ENCODE peak calls at places on chromosomes 16 and 17, in seven cellular contexts. P, I, O, V, H, E and C are unnamed samples.

GRCh38 chr16:22734313-22734869 is 79.6 kb upstream of the HS3ST2 start:
- DNase-seq in V (no peak), H (no peak), P (no peak), E (no peak), O (no peak), I (no peak), C (no peak)

GRCh38 chr17:5694507-5694906 is 110.2 kb upstream of the NLRP1 start:
- DNase-seq in E (no peak), H (no peak), V (no peak), P (peak; percentile 72), O (no peak), I (peak; percentile 66), C (no peak)

GRCh38 chr16:80367037-80367658 is 173.6 kb upstream of the DYNLRB2 start:
- DNase-seq in I (no peak), E (no peak), H (no peak), P (no peak), O (no peak), V (no peak), C (no peak)

GRCh38 chr16:85302018-85302847 is 190.0 kb upstream of the CIBAR2 start:
- DNase-seq in E (peak; percentile 67), I (no peak), V (no peak), O (no peak), H (no peak), P (no peak), C (no peak)

GRCh38 chr16:68514511-68514910 is 24.6 kb upstream of the ZFP90 start:
- DNase-seq in E (no peak), P (no peak), I (no peak), O (no peak), V (no peak), H (no peak), C (no peak)

GRCh38 chr17:8359769-8360168 is 16.7 kb downstream of the KRABD2 start:
- DNase-seq in P (no peak), V (no peak), H (peak; percentile 81), I (peak; percentile 47), O (no peak), E (no peak), C (peak; percentile 44)

GRCh38 chr17:14080847-14081251 is 11.5 kb downstream of the COX10 start:
- DNase-seq in I (no peak), E (no peak), V (no peak), O (no peak), H (no peak), P (no peak), C (no peak)

GRCh38 chr16:52446076-52446475 is 100.9 kb downstream of the TOX3 start:
- DNase-seq in V (no peak), H (no peak), P (no peak), I (no peak), E (peak; percentile 2), O (no peak), C (no peak)

GRCh38 chr17:81171941-81172340 is 5.9 kb upstream of the AATK start:
- DNase-seq in O (no peak), I (no peak), P (no peak), H (no peak), V (no peak), E (no peak), C (peak; percentile 12)

GRCh38 chr16:54521327-54521726 is 234.7 kb upstream of the IRX3 start:
- DNase-seq in V (no peak), P (no peak), H (no peak), I (no peak), O (no peak), E (no peak), C (no peak)

GRCh38 chr16:79451196-79451816 is 149.2 kb downstream of the MAF start:
- DNase-seq in V (no peak), E (peak; percentile 88), O (no peak), I (no peak), P (no peak), H (no peak), C (no peak)

GRCh38 chr17:31260151-31260550 is 36.9 kb downstream of the OMG start:
- DNase-seq in H (no peak), V (no peak), P (no peak), E (no peak), I (no peak), O (no peak), C (no peak)

GRCh38 chr17:44970136-44970737 is 2.1 kb upstream of the C1QL1 start:
- DNase-seq in O (peak; percentile 76), E (no peak), V (no peak), P (peak; percentile 60), H (no peak), I (peak; percentile 76), C (no peak)

GRCh38 chr17:6523809-6524355 is 32.5 kb downstream of the PITPNM3 start:
- DNase-seq in P (no peak), H (no peak), I (no peak), V (no peak), O (no peak), E (no peak), C (no peak)

GRCh38 chr17:34443832-34444469 is 80.9 kb upstream of the CCL1 start:
- DNase-seq in P (peak; percentile 21), I (peak; percentile 60), O (peak; percentile 23), E (peak; percentile 45), H (no peak), V (no peak), C (no peak)

GRCh38 chr17:50087912-50088405 is 7.2 kb upstream of the PDK2 start:
- DNase-seq in H (no peak), E (no peak), I (no peak), O (no peak), V (no peak), P (no peak), C (no peak)

GRCh38 chr16:64440421-64440831 is 681.4 kb downstream of the CDH11 start:
- DNase-seq in V (no peak), H (peak; percentile 90), E (no peak), O (peak; percentile 1), I (no peak), P (no peak), C (peak; percentile 96)

GRCh38 chr17:51230306-51230705 is 29.5 kb downstream of the MBTD1 start:
- DNase-seq in P (no peak), H (no peak), I (no peak), V (no peak), E (peak; percentile 6), O (no peak), C (no peak)

GRCh38 chr17:49690256-49690655 is 12.4 kb upstream of the SPOP start:
- DNase-seq in O (no peak), V (no peak), P (no peak), H (no peak), I (no peak), E (no peak), C (no peak)

GRCh38 chr16:86753399-86753798 is 175.1 kb downstream of the FOXL1 start:
- DNase-seq in V (no peak), P (no peak), I (no peak), E (no peak), H (no peak), O (no peak), C (no peak)

GRCh38 chr17:40539711-40540411 is 25.4 kb downstream of the CCR7 start:
- DNase-seq in E (no peak), O (no peak), P (peak; percentile 47), V (no peak), H (no peak), I (no peak), C (no peak)

GRCh38 chr17:386145-386876 is 33.7 kb upstream of the RPH3AL start:
- DNase-seq in H (no peak), V (no peak), I (peak; percentile 80), O (peak; percentile 93), E (peak; percentile 55), P (peak; percentile 86), C (no peak)

GRCh38 chr17:385836-386144 is 33.2 kb upstream of the RPH3AL start:
- DNase-seq in I (no peak), O (no peak), P (no peak), H (no peak), E (no peak), V (no peak), C (no peak)

GRCh38 chr17:383771-384621 is 31.4 kb upstream of the RPH3AL start:
- DNase-seq in O (no peak), E (no peak), H (no peak), P (no peak), I (no peak), V (no peak), C (no peak)

GRCh38 chr17:384622-385194 is 32.1 kb upstream of the RPH3AL start:
- DNase-seq in H (no peak), I (peak; percentile 54), E (no peak), O (peak; percentile 45), V (no peak), P (no peak), C (no peak)

DNA sequence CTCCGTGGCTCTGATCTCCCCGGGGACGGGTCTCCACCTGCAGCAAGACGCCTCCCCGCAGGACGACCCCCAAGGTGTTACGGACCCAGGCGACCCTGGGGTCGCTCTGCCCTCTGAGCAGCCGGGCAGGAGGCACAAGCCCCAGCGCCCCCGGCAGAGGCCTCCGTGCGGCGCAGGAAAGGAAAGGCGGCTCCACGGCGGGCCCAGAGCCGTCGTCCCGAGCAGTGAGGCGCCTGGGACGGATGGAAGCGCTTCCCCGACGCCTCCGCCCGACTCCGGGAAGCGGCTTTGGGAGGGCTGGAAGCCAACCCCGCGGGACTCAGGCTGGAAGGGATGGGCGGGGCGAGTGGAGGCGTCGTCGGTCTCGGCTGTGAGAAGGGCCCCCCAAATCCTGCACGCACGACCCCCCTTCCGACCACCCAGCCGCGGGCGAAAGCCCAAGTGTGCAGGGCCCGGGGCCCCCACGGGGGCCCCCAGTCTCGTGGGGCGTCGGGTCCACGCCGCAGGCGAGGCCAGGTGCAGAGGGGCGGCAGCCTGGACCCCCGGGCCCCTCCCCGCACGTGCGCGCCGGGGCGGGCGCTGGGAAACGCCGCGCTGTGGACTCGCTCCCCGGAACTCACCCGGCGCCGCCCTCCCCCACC is 32.7 kb upstream of the RPH3AL start:
- DNase-seq in I (peak; percentile 66), H (no peak), O (peak; percentile 66), E (no peak), V (no peak), P (peak; percentile 62), C (no peak)
- TF ChIP-seq CTCF in I (no peak), H (no peak), O (no peak), E (no peak), V (no peak), P (no peak), C (no peak)

DNA sequence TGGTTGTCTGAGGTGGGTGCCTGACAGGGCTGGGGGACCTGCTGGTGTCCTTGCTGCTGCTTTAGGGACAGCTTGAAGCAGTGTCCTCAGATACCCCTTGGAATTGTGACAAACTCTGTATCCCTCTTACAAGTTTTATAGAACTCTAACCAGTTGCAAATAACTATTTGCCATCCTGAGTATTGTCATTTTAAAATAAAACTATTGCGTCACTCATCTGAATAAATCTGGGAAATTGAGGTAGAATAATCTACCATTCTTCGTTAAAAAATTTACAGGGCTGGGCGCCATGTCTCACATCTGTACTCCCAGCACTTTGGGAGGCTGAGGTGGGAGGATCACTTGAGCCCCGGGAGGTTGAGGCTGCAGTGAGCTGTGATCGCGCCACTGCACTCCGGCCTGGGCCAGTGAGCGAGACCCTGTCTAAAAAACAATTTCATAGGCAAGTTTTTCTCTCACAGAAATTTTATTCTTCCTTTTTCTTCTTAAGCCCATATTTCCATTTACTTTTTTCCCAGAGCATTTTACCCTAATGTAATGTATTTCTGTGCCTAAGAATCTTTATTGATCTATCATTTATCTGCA is 14.2 kb downstream of the ZNF750 start:
- DNase-seq in E (no peak), O (no peak), V (no peak), I (no peak), P (no peak), H (no peak), C (no peak)
- TF ChIP-seq CTCF in E (no peak), O (no peak), V (no peak), I (no peak), P (no peak), H (no peak), C (no peak)

GRCh38 chr17:58121925-58122324 is 26.3 kb upstream of the OR4D1 start:
- DNase-seq in E (peak; percentile 57), O (no peak), V (no peak), H (no peak), I (peak; percentile 69), P (no peak), C (no peak)
- TF ChIP-seq CTCF in E (peak; percentile 35), O (no peak), V (no peak), H (no peak), I (peak; percentile 79), P (peak; percentile 20), C (no peak)

GRCh38 chr17:62671553-62671952 is 44.1 kb downstream of the MRC2 start:
- DNase-seq in E (no peak), I (no peak), V (no peak), H (no peak), P (no peak), O (no peak), C (no peak)
- TF ChIP-seq CTCF in E (no peak), I (peak; percentile 28), V (no peak), H (no peak), P (no peak), O (no peak), C (no peak)